ENCODE peak calls at places on chromosomes 6 and 20, in eight cellular contexts. R, B, F, U, E, N, C and Q are unnamed samples.

GRCh38 chr6:160188773-160189172 is 67.2 kb downstream of the SLC22A1 start:
- DNase-seq in B (no peak), E (no peak), F (no peak), U (no peak), R (no peak), N (no peak), C (no peak), Q (no peak)

GRCh38 chr20:48626226-48626937 is 201.4 kb downstream of the PREX1 start:
- DNase-seq in R (no peak), F (no peak), C (peak; percentile 65), N (no peak), E (no peak), U (peak; percentile 30), B (no peak), Q (no peak)

GRCh38 chr20:32189123-32189410 is 18.5 kb downstream of the PLAGL2 start:
- DNase-seq in C (no peak), N (no peak), F (no peak), E (no peak), B (no peak), R (no peak), U (no peak), Q (no peak)

GRCh38 chr6:53984581-53984980 is 126.7 kb upstream of the MLIP start:
- DNase-seq in F (no peak), R (no peak), E (no peak), N (no peak), B (no peak), U (no peak), C (no peak), Q (no peak)

GRCh38 chr6:100459291-100459690 is 5.4 kb downstream of the SIM1 start:
- DNase-seq in N (no peak), U (no peak), F (no peak), R (no peak), E (no peak), C (no peak), B (no peak), Q (no peak)

GRCh38 chr20:44642203-44643153 is 9.0 kb downstream of the ADA start:
- DNase-seq in E (peak; percentile 75), N (peak; percentile 77), C (no peak), F (peak; percentile 63), R (peak; percentile 64), B (peak; percentile 91), U (peak; percentile 87), Q (peak; percentile 58)

GRCh38 chr6:146948790-146949342 is 255.4 kb upstream of the STXBP5 start:
- DNase-seq in N (no peak), E (no peak), C (no peak), F (no peak), B (no peak), U (peak; percentile 26), R (no peak), Q (no peak)

GRCh38 chr20:21505161-21505809 is 8.6 kb downstream of the NKX2-2 start:
- DNase-seq in E (peak; percentile 41), F (peak; percentile 100), C (peak; percentile 95), B (peak; percentile 83), N (peak; percentile 54), R (peak; percentile 54), U (peak; percentile 37), Q (no peak)

GRCh38 chr6:164151161-164151728 is 736.7 kb downstream of the QKI start:
- DNase-seq in B (peak; percentile 81), R (no peak), E (no peak), C (no peak), F (no peak), U (no peak), N (peak; percentile 64), Q (no peak)

GRCh38 chr6:90222008-90222407 is 74.6 kb downstream of the BACH2 start:
- DNase-seq in N (no peak), B (no peak), R (no peak), F (no peak), E (no peak), C (no peak), U (no peak), Q (no peak)

GRCh38 chr6:2989332-2990178 is 10.1 kb upstream of the NQO2 start:
- DNase-seq in U (peak; percentile 99), F (peak; percentile 75), E (peak; percentile 81), C (no peak), R (peak; percentile 81), B (peak; percentile 86), N (peak; percentile 87), Q (peak; percentile 84)

GRCh38 chr20:6780414-6780813 is 12.9 kb downstream of the BMP2 start:
- DNase-seq in R (no peak), B (no peak), C (no peak), F (no peak), N (no peak), U (no peak), E (no peak), Q (no peak)

GRCh38 chr6:16535564-16535963 is 225.7 kb downstream of the ATXN1 start:
- DNase-seq in R (no peak), B (no peak), C (no peak), N (no peak), U (no peak), E (no peak), F (no peak), Q (no peak)

GRCh38 chr6:16539086-16539931 is 222.0 kb downstream of the ATXN1 start:
- DNase-seq in R (no peak), C (no peak), E (no peak), F (no peak), B (no peak), N (no peak), U (no peak), Q (no peak)

GRCh38 chr6:16533210-16533609 is 228.1 kb downstream of the ATXN1 start:
- DNase-seq in N (no peak), R (no peak), U (peak; percentile 17), B (no peak), C (no peak), E (no peak), F (no peak), Q (no peak)

GRCh38 chr6:16533721-16534136 is 227.5 kb downstream of the ATXN1 start:
- DNase-seq in E (no peak), R (no peak), F (no peak), U (no peak), B (no peak), C (no peak), N (no peak), Q (no peak)
- H3K27ac ChIP-seq in E (no peak overlapping the region), R (peak overlapping the region; percentile 38), F (no peak overlapping the region), U (no peak overlapping the region), B (no peak overlapping the region), C (no peak overlapping the region), N (no peak overlapping the region), Q (no peak overlapping the region)

GRCh38 chr6:107728564-107728897 is 95.6 kb downstream of the SCML4 start:
- DNase-seq in U (no peak), B (no peak), R (no peak), F (no peak), N (no peak), C (no peak), E (no peak), Q (no peak)
- H3K9me3 ChIP-seq in U (no peaks in the 10 kb centered on the region), B (no peaks in the 10 kb centered on the region), R (no peaks in the 10 kb centered on the region), F (no peaks in the 10 kb centered on the region), N (no peaks in the 10 kb centered on the region), C (no peaks in the 10 kb centered on the region), E (no peaks in the 10 kb centered on the region), Q (no peaks in the 10 kb centered on the region)

GRCh38 chr20:57313951-57314350 is 15.7 kb upstream of the SPO11 start:
- DNase-seq in E (no peak), C (no peak), R (no peak), F (no peak), N (no peak), U (no peak), B (no peak), Q (no peak)
- H3K27me3 ChIP-seq in E (no peaks in the 10 kb centered on the region), C (peaks cover 38% of the 10 kb centered on the region), R (no peaks in the 10 kb centered on the region), F (no peaks in the 10 kb centered on the region), N (no peaks in the 10 kb centered on the region), U (no peaks in the 10 kb centered on the region), B (no peaks in the 10 kb centered on the region), Q (no peaks in the 10 kb centered on the region)

DNA sequence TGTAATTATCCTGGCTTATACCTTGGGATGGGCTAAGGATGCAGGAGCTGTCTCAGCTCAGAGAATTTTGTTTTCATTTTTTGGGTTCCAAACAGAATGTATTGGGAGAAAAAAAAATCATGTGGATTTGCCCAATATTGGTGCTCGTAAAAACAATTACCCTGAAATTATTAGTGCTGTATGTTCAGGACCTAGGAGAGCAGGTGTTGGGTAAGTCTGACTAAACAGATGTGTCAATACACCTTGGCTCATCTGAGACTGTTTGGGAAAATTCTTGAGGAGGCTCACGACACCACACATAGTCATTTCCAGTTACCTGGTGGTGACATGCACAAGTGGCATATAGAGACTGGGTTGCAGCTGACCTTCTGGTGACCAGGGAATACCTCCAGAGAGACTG is 802.1 kb upstream of the FLRT3 start:
- DNase-seq in N (no peak), C (no peak), E (no peak), R (no peak), U (no peak), B (no peak), F (no peak), Q (no peak)
- H3K27ac ChIP-seq in N (no peak overlapping the region), C (no peak overlapping the region), E (no peak overlapping the region), R (no peak overlapping the region), U (no peak overlapping the region), B (no peak overlapping the region), F (no peak overlapping the region), Q (no peak overlapping the region)